ENCODE peak calls at places on chromosomes 2 and 18, in five cellular contexts. V, L, C, U and A are unnamed samples.

GRCh38 chr2:12340164-12340563 is 376.6 kb upstream of the TRIB2 start:
- DNase-seq in V (no peak), L (no peak), C (no peak), U (no peak), A (no peak)

GRCh38 chr2:54384301-54385035 is 71.7 kb upstream of the SPTBN1 start:
- DNase-seq in V (no peak), L (no peak), C (no peak), U (no peak), A (no peak)

GRCh38 chr2:148930046-148930775 is 55.2 kb downstream of the KIF5C start:
- DNase-seq in V (no peak), L (no peak), C (no peak), U (no peak), A (no peak)

GRCh38 chr2:233990261-233990798 is 60.2 kb upstream of the SPP2 start:
- DNase-seq in V (no peak), L (no peak), C (no peak), U (peak), A (peak)

GRCh38 chr2:68646303-68646702 is 2.9 kb downstream of the PROKR1 start:
- DNase-seq in V (peak), L (no peak), C (no peak), U (no peak), A (no peak)

GRCh38 chr18:68426731-68427315 is 288.1 kb downstream of the TMX3 start:
- DNase-seq in V (no peak), L (no peak), C (no peak), U (no peak), A (no peak)

GRCh38 chr2:181352158-181352557 is 105.0 kb upstream of the ITGA4 start:
- DNase-seq in V (no peak), L (no peak), C (peak), U (no peak), A (no peak)

GRCh38 chr18:8721716-8722115 is 16.4 kb downstream of the MTCL1 start:
- DNase-seq in V (peak), L (no peak), C (no peak), U (no peak), A (no peak)

GRCh38 chr2:15971351-15971750 is 31.0 kb downstream of the MYCN start:
- DNase-seq in V (no peak), L (no peak), C (no peak), U (no peak), A (no peak)

GRCh38 chr2:63614983-63615945 is 26.5 kb downstream of the MDH1 start:
- DNase-seq in V (peak), L (no peak), C (no peak), U (no peak), A (no peak)

GRCh38 chr2:170926743-170927297 is 2.2 kb upstream of the GORASP2 start:
- DNase-seq in V (no peak), L (no peak), C (no peak), U (no peak), A (no peak)

GRCh38 chr2:1653137-1653789 is 91.1 kb downstream of the PXDN start:
- DNase-seq in V (peak), L (peak), C (no peak), U (peak), A (no peak)

GRCh38 chr2:221779614-221780067 is 207.5 kb upstream of the EPHA4 start:
- DNase-seq in V (peak), L (no peak), C (no peak), U (peak), A (no peak)

GRCh38 chr2:14601070-14601770 is 31.3 kb upstream of the LRATD1 start:
- DNase-seq in V (peak), L (no peak), C (no peak), U (no peak), A (no peak)

GRCh38 chr2:111121028-111121872 is 536 bp downstream of the BCL2L11 start:
- DNase-seq in V (peak), L (peak), C (peak), U (peak), A (peak)

GRCh38 chr2:134718095-134718955 is 475 bp downstream of the TMEM163 start:
- DNase-seq in V (no peak), L (peak), C (peak), U (peak), A (no peak)

GRCh38 chr18:3246636-3247242 is 862 bp upstream of the MYL12A start:
- DNase-seq in V (peak), L (peak), C (peak), U (peak), A (peak)

GRCh38 chr18:5543854-5544389 is at the start of gene EPB41L3:
- DNase-seq in V (no peak), L (peak), C (no peak), U (peak), A (no peak)

GRCh38 chr18:5542393-5543035 is 1.3 kb downstream of the EPB41L3 start:
- DNase-seq in V (no peak), L (peak), C (peak), U (no peak), A (no peak)

GRCh38 chr18:5543036-5543671 is 643 bp downstream of the EPB41L3 start:
- DNase-seq in V (no peak), L (peak), C (peak), U (no peak), A (no peak)

GRCh38 chr18:5546660-5547059 is 2.9 kb upstream of the EPB41L3 start:
- DNase-seq in V (peak), L (no peak), C (no peak), U (peak), A (no peak)
- TF ChIP-seq CTCF in V (peak), L (no peak), C (no peak), U (no peak), A (no peak)

DNA sequence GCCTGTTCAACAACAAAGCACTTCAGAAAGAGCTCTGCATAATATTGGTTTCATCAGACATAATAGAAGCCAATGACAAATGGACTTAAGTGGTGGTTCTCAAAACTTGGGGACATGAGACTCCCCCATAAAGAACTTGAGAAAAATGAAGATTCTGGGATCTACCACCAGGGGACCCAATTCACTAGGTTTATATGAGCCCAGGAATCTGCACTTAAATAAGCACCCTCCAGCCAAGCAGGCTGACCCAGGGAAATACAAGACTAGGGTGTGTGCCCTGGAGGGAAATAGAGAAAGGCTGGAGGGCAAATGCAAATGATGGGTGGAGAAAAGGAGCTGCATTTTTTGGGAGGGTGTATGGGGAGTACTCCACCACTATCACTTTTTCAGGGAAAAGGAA is 52.5 kb downstream of the SATB2 start:
- DNase-seq in V (no peak), L (no peak), C (no peak), U (peak), A (no peak)
- TF ChIP-seq CTCF in V (no peak), L (no peak), C (no peak), U (no peak), A (peak)

DNA sequence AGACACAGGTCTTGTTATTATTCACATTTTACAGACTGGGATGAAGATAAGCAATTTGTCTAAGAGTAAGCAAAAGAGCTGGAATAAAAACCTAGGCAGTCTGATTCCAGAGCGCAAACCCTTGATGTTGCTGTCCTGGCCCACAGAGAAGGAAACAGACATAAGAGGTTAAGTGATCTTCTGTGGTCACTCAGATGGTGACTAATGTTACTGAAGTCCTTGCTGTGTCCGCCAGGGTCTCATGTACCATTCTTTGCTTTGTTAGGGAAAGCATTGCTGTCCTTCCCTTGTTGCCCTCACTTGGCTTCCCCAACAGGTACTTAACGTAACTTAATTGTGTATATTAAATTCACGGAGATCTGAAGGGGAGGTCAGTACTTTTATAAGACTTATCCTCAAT is 14.9 kb upstream of the FAP start:
- DNase-seq in V (no peak), L (no peak), C (no peak), U (no peak), A (no peak)
- TF ChIP-seq CTCF in V (no peak), L (no peak), C (no peak), U (no peak), A (no peak)

GRCh38 chr2:39227628-39228412 is 15.9 kb downstream of the CDKL4 start:
- DNase-seq in V (peak), L (peak), C (peak), U (peak), A (peak)

GRCh38 chr2:39225564-39225963 is 18.2 kb downstream of the CDKL4 start:
- DNase-seq in V (no peak), L (no peak), C (no peak), U (no peak), A (no peak)

GRCh38 chr2:39223909-39224308 is 19.9 kb downstream of the CDKL4 start:
- DNase-seq in V (no peak), L (no peak), C (no peak), U (no peak), A (no peak)

GRCh38 chr2:39232141-39232540 is 11.6 kb downstream of the CDKL4 start:
- DNase-seq in V (no peak), L (no peak), C (no peak), U (no peak), A (no peak)

DNA sequence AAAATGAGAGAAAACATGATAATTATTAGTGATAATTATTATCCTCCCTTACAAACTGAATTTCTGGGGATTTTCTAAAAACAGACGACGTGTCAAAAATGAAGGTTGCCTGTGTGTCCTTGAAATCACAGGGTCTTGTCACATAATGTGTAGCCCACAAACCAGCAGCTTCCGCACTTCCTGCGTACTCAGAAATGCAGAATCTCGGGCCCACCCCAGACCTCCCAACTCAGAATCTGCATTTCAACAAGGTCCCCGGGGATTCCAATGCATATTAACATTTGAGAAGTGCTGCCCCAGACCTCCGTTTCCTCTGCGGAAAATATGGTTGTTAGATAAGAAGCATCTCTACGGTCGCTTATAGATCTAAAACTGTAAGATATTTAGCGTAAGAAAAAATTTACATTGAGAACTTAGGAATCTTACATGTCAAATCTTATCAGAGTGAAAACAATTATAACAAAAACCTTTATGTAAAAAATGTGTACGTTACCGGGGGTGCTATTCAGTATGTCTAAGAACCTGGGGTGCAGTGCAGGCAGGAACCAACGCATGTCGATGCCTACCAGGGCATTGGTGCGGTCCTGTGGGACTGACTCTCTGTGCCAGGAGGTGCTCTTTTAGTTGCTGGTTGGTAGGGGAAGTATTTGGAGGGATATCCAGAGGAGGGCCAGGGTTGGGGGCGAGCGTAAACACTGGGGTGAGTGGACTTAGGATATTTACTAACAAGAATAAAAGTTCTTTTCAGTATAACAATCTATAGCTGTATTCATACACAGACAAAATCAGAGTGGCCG is 15.2 kb downstream of the CDKL4 start:
- DNase-seq in V (no peak), L (no peak), C (no peak), U (no peak), A (peak)
- TF ChIP-seq CTCF in V (no peak), L (no peak), C (peak), U (no peak), A (peak)

GRCh38 chr18:47930086-47930843 is at the start of gene SMAD2:
- DNase-seq in V (peak), L (peak), C (peak), U (peak), A (peak)

GRCh38 chr18:47932603-47933002 is 2.1 kb upstream of the SMAD2 start:
- DNase-seq in V (no peak), L (no peak), C (no peak), U (peak), A (no peak)

GRCh38 chr18:47932170-47932569 is 1.7 kb upstream of the SMAD2 start:
- DNase-seq in V (no peak), L (no peak), C (no peak), U (no peak), A (no peak)

GRCh38 chr18:47930844-47931706 is 616 bp upstream of the SMAD2 start:
- DNase-seq in V (peak), L (peak), C (peak), U (peak), A (peak)

DNA sequence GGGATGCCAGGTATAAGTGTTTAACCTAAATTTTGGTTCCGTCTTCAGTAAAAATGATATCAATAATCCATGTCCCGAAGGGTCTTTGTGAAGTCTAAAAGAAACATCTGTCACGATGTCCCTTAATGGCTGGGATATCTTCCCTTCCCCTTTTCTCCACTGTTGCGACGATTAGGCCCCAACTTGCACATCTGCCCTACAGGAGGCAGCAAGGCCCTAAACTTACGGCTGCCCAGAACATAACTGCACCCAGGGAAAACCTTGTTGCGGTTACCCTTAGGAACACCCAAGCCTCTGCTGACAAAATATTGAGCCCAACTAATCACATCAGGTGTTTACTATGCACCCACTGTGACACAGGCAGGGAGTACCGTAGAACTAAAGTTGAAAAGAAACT is 1.2 kb upstream of the SMAD2 start:
- DNase-seq in V (peak), L (peak), C (peak), U (peak), A (peak)
- TF ChIP-seq CTCF in V (peak), L (no peak), C (no peak), U (no peak), A (no peak)

DNA sequence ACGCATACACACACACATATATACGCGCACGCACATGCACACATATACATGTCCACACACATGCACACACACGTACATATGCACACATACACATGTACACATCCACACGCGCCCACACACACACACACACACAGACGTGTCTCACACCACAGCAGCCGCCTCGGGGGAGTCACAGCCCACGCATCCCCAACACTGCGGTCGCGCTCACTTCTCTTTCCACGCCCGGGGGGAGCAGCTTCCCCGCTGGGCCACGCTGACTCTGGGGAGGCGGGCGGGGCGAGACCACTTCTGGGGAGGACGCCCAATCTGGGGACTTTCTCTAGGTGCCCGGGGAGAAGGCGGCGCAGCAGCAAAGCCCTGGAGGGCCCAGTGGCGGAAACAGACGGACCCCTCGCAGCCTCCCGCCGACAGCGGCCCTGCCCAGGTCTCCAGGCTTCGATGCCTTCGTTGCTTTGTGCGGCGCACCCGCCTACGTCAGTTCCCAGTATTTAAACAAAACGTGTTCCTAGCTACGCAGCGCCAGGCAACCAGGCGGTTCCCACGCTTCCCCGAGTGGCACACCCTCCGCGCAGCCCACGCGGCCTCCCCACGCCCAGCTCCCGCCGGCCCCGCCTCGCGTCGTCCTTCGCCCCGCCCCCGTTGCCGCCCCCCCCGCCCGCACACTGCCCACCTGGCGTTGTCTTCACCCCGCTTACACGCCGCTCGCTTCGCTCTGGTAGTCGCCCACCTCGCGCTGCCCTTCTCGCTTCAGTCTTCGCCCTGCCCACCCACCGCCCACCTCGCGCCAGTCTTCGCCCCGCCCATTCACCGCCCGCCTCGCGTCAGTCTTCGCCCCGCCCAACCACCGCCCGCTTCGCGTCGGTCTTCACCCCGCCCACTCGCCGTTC is 810 bp upstream of the RBFA start:
- DNase-seq in V (peak), L (no peak), C (peak), U (peak), A (peak)
- TF ChIP-seq CTCF in V (no peak), L (no peak), C (no peak), U (no peak), A (no peak)